ENCODE peak calls at places on chromosomes 12 and 14, in five cellular contexts. One of them, this sample, is unnamed. For H3K4me1, the result is how much of the 10 kb centered on the place peaks cover.

GRCh38 chr12:109715310-109716091 is 1.9 kb downstream of the FAM222A start:
- DNase-seq in stomach: peak
- DNase-seq in transverse colon: peak
- DNase-seq in astrocyte: no peak
- DNase-seq in GM23248: peak
- DNase-seq in this sample: peak

GRCh38 chr12:44874981-44875416 is 1.1 kb downstream of the NELL2 start:
- DNase-seq in stomach: no peak
- DNase-seq in transverse colon: no peak
- DNase-seq in astrocyte: no peak
- DNase-seq in GM23248: peak
- DNase-seq in this sample: peak

GRCh38 chr12:116183741-116184141 is 93.8 kb downstream of the MED13L start:
- DNase-seq in stomach: no peak
- DNase-seq in transverse colon: no peak
- DNase-seq in astrocyte: peak
- DNase-seq in GM23248: peak
- DNase-seq in this sample: no peak

GRCh38 chr14:32724864-32725550 is 213.7 kb upstream of the NPAS3 start:
- DNase-seq in stomach: no peak
- DNase-seq in transverse colon: no peak
- DNase-seq in astrocyte: peak
- DNase-seq in GM23248: peak
- DNase-seq in this sample: no peak

GRCh38 chr12:39510001-39510400 is 67.1 kb upstream of the KIF21A start:
- DNase-seq in stomach: no peak
- DNase-seq in transverse colon: no peak
- DNase-seq in astrocyte: no peak
- DNase-seq in GM23248: no peak
- DNase-seq in this sample: no peak

GRCh38 chr14:79016828-79017505 is 846.8 kb downstream of the NRXN3 start:
- DNase-seq in stomach: no peak
- DNase-seq in transverse colon: no peak
- DNase-seq in astrocyte: peak
- DNase-seq in GM23248: peak
- DNase-seq in this sample: no peak

GRCh38 chr14:103100281-103101121 is 6.0 kb downstream of the EXOC3L4 start:
- DNase-seq in stomach: no peak
- DNase-seq in transverse colon: peak
- DNase-seq in astrocyte: no peak
- DNase-seq in GM23248: no peak
- DNase-seq in this sample: no peak

GRCh38 chr12:85866929-85867776 is 6.9 kb upstream of the NTS start:
- DNase-seq in stomach: no peak
- DNase-seq in transverse colon: no peak
- DNase-seq in astrocyte: peak
- DNase-seq in GM23248: peak
- DNase-seq in this sample: no peak

GRCh38 chr14:80764921-80765507 is 176.5 kb downstream of the CEP128 start:
- DNase-seq in stomach: no peak
- DNase-seq in transverse colon: no peak
- DNase-seq in astrocyte: no peak
- DNase-seq in GM23248: no peak
- DNase-seq in this sample: no peak

GRCh38 chr12:112314981-112315380 is 67.2 kb downstream of the HECTD4 start:
- DNase-seq in stomach: no peak
- DNase-seq in transverse colon: no peak
- DNase-seq in astrocyte: peak
- DNase-seq in GM23248: no peak
- DNase-seq in this sample: no peak

GRCh38 chr14:59425322-59425945 is 39.7 kb downstream of the GPR135 start:
- DNase-seq in stomach: no peak
- DNase-seq in transverse colon: no peak
- DNase-seq in astrocyte: no peak
- DNase-seq in GM23248: peak
- DNase-seq in this sample: no peak

GRCh38 chr14:91870001-91870400 is 2.7 kb upstream of the TC2N start:
- DNase-seq in stomach: no peak
- DNase-seq in transverse colon: peak
- DNase-seq in astrocyte: no peak
- DNase-seq in GM23248: no peak
- DNase-seq in this sample: peak

GRCh38 chr12:121603581-121603980 is 22.7 kb upstream of the ORAI1 start:
- DNase-seq in stomach: no peak
- DNase-seq in transverse colon: no peak
- DNase-seq in astrocyte: no peak
- DNase-seq in GM23248: no peak
- DNase-seq in this sample: no peak

GRCh38 chr12:93944196-93944595 is 204.2 kb upstream of the PLXNC1 start:
- DNase-seq in stomach: no peak
- DNase-seq in transverse colon: no peak
- DNase-seq in astrocyte: no peak
- DNase-seq in GM23248: peak
- DNase-seq in this sample: no peak

GRCh38 chr14:103206023-103206481 is 82.8 kb downstream of the TNFAIP2 start:
- DNase-seq in stomach: no peak
- DNase-seq in transverse colon: no peak
- DNase-seq in astrocyte: peak
- DNase-seq in GM23248: peak
- DNase-seq in this sample: no peak

GRCh38 chr14:81716953-81717352 is 183.3 kb upstream of the SEL1L start:
- DNase-seq in stomach: no peak
- DNase-seq in transverse colon: no peak
- DNase-seq in astrocyte: no peak
- DNase-seq in GM23248: no peak
- DNase-seq in this sample: no peak

GRCh38 chr14:65783101-65783500 is 370.6 kb downstream of the FUT8 start:
- DNase-seq in stomach: no peak
- DNase-seq in transverse colon: no peak
- DNase-seq in astrocyte: no peak
- DNase-seq in GM23248: no peak
- DNase-seq in this sample: no peak

GRCh38 chr12:1692221-1692620 is 1.4 kb downstream of the ADIPOR2 start:
- DNase-seq in stomach: no peak
- DNase-seq in transverse colon: no peak
- DNase-seq in astrocyte: no peak
- DNase-seq in GM23248: no peak
- DNase-seq in this sample: no peak

GRCh38 chr12:52566847-52567291 is 6.8 kb downstream of the KRT74 start:
- DNase-seq in stomach: no peak
- DNase-seq in transverse colon: no peak
- DNase-seq in astrocyte: no peak
- DNase-seq in GM23248: no peak
- DNase-seq in this sample: peak

GRCh38 chr14:85934123-85934885 is 404.4 kb downstream of the FLRT2 start:
- DNase-seq in stomach: peak
- DNase-seq in transverse colon: peak
- DNase-seq in astrocyte: no peak
- DNase-seq in GM23248: peak
- DNase-seq in this sample: peak

GRCh38 chr14:101820283-101820798 is 58.8 kb downstream of the PPP2R5C start:
- DNase-seq in stomach: no peak
- DNase-seq in transverse colon: no peak
- DNase-seq in astrocyte: no peak
- DNase-seq in GM23248: no peak
- DNase-seq in this sample: no peak

GRCh38 chr14:51999084-51999483 is 9.7 kb downstream of the RTRAF start:
- DNase-seq in stomach: no peak
- DNase-seq in transverse colon: no peak
- DNase-seq in astrocyte: no peak
- DNase-seq in GM23248: peak
- DNase-seq in this sample: no peak

GRCh38 chr12:101490286-101490920 is 15.3 kb downstream of the SPIC start:
- DNase-seq in stomach: peak
- DNase-seq in transverse colon: peak
- DNase-seq in astrocyte: no peak
- DNase-seq in GM23248: peak
- DNase-seq in this sample: no peak

GRCh38 chr14:94174622-94175402 is 690 bp downstream of the PPP4R4 start:
- DNase-seq in stomach: no peak
- DNase-seq in transverse colon: no peak
- DNase-seq in astrocyte: no peak
- DNase-seq in GM23248: peak
- DNase-seq in this sample: no peak

GRCh38 chr12:9221476-9221875 is 13.3 kb upstream of the PZP start:
- DNase-seq in stomach: no peak
- DNase-seq in transverse colon: no peak
- DNase-seq in astrocyte: no peak
- DNase-seq in GM23248: no peak
- DNase-seq in this sample: no peak

GRCh38 chr14:54127526-54127925 is 170.9 kb upstream of the BMP4 start:
- DNase-seq in stomach: no peak
- DNase-seq in transverse colon: no peak
- DNase-seq in astrocyte: peak
- DNase-seq in GM23248: no peak
- DNase-seq in this sample: no peak

GRCh38 chr14:46054526-46054925 is 597.1 kb downstream of the RPL10L start:
- DNase-seq in stomach: no peak
- DNase-seq in transverse colon: no peak
- DNase-seq in astrocyte: peak
- DNase-seq in GM23248: peak
- DNase-seq in this sample: no peak

GRCh38 chr14:91303091-91303923 is 58.8 kb upstream of the GPR68 start:
- DNase-seq in stomach: no peak
- DNase-seq in transverse colon: no peak
- DNase-seq in astrocyte: no peak
- DNase-seq in GM23248: peak
- DNase-seq in this sample: no peak

GRCh38 chr12:70609739-70610491 is 27.3 kb downstream of the PTPRB start:
- DNase-seq in stomach: peak
- DNase-seq in transverse colon: peak
- DNase-seq in astrocyte: no peak
- DNase-seq in GM23248: peak
- DNase-seq in this sample: no peak

GRCh38 chr14:21796912-21797311 is 123.3 kb upstream of the OR4E1 start:
- DNase-seq in stomach: no peak
- DNase-seq in transverse colon: no peak
- DNase-seq in astrocyte: no peak
- DNase-seq in GM23248: no peak
- DNase-seq in this sample: no peak

GRCh38 chr12:50057896-50058670 is 687 bp downstream of the ASIC1 start:
- DNase-seq in stomach: no peak
- DNase-seq in transverse colon: no peak
- DNase-seq in astrocyte: no peak
- DNase-seq in GM23248: no peak
- DNase-seq in this sample: no peak

GRCh38 chr14:99729991-99730875 is 46.1 kb downstream of the CYP46A1 start:
- DNase-seq in stomach: peak
- DNase-seq in transverse colon: peak
- DNase-seq in astrocyte: no peak
- DNase-seq in GM23248: peak
- DNase-seq in this sample: peak
- H3K27ac ChIP-seq in stomach: peak
- H3K27ac ChIP-seq in transverse colon: peak
- H3K27ac ChIP-seq in astrocyte: no peak
- H3K27ac ChIP-seq in GM23248: no peak
- H3K27ac ChIP-seq in this sample: no peak

GRCh38 chr14:74574092-74574438 is 38.0 kb downstream of the LTBP2 start:
- DNase-seq in stomach: no peak
- DNase-seq in transverse colon: no peak
- DNase-seq in astrocyte: peak
- DNase-seq in GM23248: no peak
- DNase-seq in this sample: peak

GRCh38 chr14:74571901-74572828 is 39.9 kb downstream of the LTBP2 start:
- DNase-seq in stomach: no peak
- DNase-seq in transverse colon: peak
- DNase-seq in astrocyte: peak
- DNase-seq in GM23248: peak
- DNase-seq in this sample: no peak

GRCh38 chr14:74573421-74574091 is 38.5 kb downstream of the LTBP2 start:
- DNase-seq in stomach: no peak
- DNase-seq in transverse colon: no peak
- DNase-seq in astrocyte: peak
- DNase-seq in GM23248: no peak
- DNase-seq in this sample: no peak

GRCh38 chr14:74571441-74571841 is 40.6 kb downstream of the LTBP2 start:
- DNase-seq in stomach: no peak
- DNase-seq in transverse colon: no peak
- DNase-seq in astrocyte: peak
- DNase-seq in GM23248: peak
- DNase-seq in this sample: no peak

GRCh38 chr14:74572829-74573360 is 39.1 kb downstream of the LTBP2 start:
- DNase-seq in stomach: no peak
- DNase-seq in transverse colon: no peak
- DNase-seq in astrocyte: peak
- DNase-seq in GM23248: no peak
- DNase-seq in this sample: no peak
- H3K4me3 ChIP-seq in stomach: no peak
- H3K4me3 ChIP-seq in transverse colon: peak
- H3K4me3 ChIP-seq in astrocyte: peak
- H3K4me3 ChIP-seq in GM23248: peak
- H3K4me3 ChIP-seq in this sample: no peak

DNA sequence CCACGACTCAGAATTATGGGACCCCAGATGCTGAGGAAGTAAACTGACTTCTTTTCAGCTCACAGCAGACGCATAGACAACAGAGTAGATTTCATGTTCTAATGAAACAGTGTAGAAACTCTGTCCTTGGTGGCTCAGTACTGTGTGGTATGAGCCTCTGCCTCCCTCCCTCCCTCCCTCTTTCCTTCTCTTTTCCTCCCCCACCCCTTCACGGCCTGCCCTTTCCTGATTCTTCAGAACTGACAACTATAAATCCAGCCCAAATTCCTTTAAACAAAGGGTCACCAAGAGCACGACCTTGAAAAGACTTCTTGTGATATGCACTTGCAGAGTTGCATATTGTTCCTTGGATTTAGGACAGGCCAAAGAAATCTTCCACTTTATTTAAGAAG is 163.9 kb downstream of the ETV6 start:
- DNase-seq in stomach: no peak
- DNase-seq in transverse colon: no peak
- DNase-seq in astrocyte: no peak
- DNase-seq in GM23248: no peak
- DNase-seq in this sample: no peak
- H3K4me1 ChIP-seq in stomach: under half
- H3K4me1 ChIP-seq in transverse colon: under half
- H3K4me1 ChIP-seq in astrocyte: under half
- H3K4me1 ChIP-seq in GM23248: under half
- H3K4me1 ChIP-seq in this sample: under half

DNA sequence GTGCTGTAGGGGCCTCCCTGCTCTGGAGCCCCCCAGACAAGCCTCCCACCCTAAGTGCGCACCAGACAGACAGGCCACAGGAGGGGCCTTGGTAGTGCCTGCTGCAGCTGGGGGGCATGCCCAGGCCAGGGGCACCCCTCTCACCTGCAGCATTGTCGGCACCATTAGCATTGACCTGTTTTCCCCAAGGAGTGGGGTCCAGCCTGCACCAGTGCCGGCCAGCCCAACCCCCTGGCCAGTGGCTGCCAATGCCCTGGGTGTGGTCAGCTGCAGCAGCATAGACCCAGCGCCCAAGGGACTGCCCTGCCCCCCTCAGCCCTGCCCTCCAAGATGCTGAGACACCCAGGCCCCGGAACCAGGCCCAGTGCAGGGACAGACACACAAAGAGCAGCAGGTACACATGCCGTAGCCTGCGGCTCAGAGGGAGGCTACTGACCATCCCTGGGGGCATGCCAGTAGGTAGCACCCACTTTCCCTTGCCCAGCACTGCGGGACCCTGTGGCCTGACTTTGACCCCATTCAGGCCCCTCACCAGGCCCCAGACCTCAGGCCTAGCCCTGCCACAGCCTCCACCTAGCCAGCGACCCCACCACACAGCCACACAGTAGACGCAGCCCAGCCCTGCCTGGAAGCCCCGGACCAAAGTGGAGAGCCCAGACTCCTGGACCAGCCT is 1.0 kb downstream of the AHNAK2 start:
- DNase-seq in stomach: no peak
- DNase-seq in transverse colon: no peak
- DNase-seq in astrocyte: no peak
- DNase-seq in GM23248: no peak
- DNase-seq in this sample: no peak
- H3K27ac ChIP-seq in stomach: peak
- H3K27ac ChIP-seq in transverse colon: peak
- H3K27ac ChIP-seq in astrocyte: no peak
- H3K27ac ChIP-seq in GM23248: no peak
- H3K27ac ChIP-seq in this sample: no peak

This sample was measured in CD8-positive, alpha-beta memory T cell.